ENCODE peak calls at places on chromosomes 16 and 17, in seven cellular contexts. V is A549, X is colonic mucosa, S is cardiac muscle cell, C is upper lobe of right lung, M is tibial nerve, T is testis. L is an unnamed sample.
A peak's percentile ranks its signal among the peaks of the same experiment; 100 is the strongest.

GRCh38 chr16:89923640-89924297 is 627 bp downstream of the TUBB3 start:
- DNase-seq in V (no peak), X (no peak), S (no peak), C (no peak), M (no peak), T (no peak), L (no peak)

GRCh38 chr16:10612649-10613179 is 32.3 kb upstream of the EMP2 start:
- DNase-seq in V (no peak), X (no peak), S (no peak), C (no peak), M (no peak), T (no peak), L (no peak)

GRCh38 chr16:64996641-64997040 is 125.2 kb downstream of the CDH11 start:
- DNase-seq in V (no peak), X (no peak), S (no peak), C (no peak), M (no peak), T (no peak), L (no peak)

GRCh38 chr17:74917430-74917829 is 5.6 kb downstream of the USH1G start:
- DNase-seq in V (no peak), X (no peak), S (no peak), C (no peak), M (no peak), T (no peak), L (no peak)

GRCh38 chr17:82400206-82400605 is 17.9 kb upstream of the HEXD start:
- DNase-seq in V (no peak), X (no peak), S (peak; percentile 49), C (no peak), M (no peak), T (no peak), L (no peak)

GRCh38 chr16:4373356-4373908 is 1.8 kb downstream of the VASN start:
- DNase-seq in V (no peak), X (no peak), S (no peak), C (no peak), M (no peak), T (no peak), L (no peak)

GRCh38 chr17:70437656-70438055 is 268.3 kb downstream of the KCNJ2 start:
- DNase-seq in V (no peak), X (no peak), S (no peak), C (no peak), M (no peak), T (no peak), L (no peak)

GRCh38 chr16:10675221-10675620 is 19.5 kb downstream of the TEKT5 start:
- DNase-seq in V (no peak), X (no peak), S (no peak), C (peak; percentile 33), M (no peak), T (no peak), L (no peak)

GRCh38 chr16:74698220-74698619 is 2.4 kb downstream of the MLKL start:
- DNase-seq in V (no peak), X (no peak), S (no peak), C (no peak), M (no peak), T (no peak), L (no peak)

GRCh38 chr17:39626171-39626670 is 531 bp upstream of the PPP1R1B start:
- DNase-seq in V (no peak), X (peak; percentile 55), S (no peak), C (no peak), M (no peak), T (no peak), L (no peak)

GRCh38 chr16:57824880-57825279 is 22.6 kb upstream of the KIFC3 start:
- DNase-seq in V (no peak), X (no peak), S (no peak), C (peak; percentile 86), M (no peak), T (no peak), L (no peak)

GRCh38 chr17:83081561-83082201 is 2.3 kb downstream of the METRNL start:
- DNase-seq in V (no peak), X (peak; percentile 91), S (no peak), C (no peak), M (no peak), T (peak; percentile 60), L (peak; percentile 39)

GRCh38 chr17:35799942-35800341 is 4.5 kb upstream of the MMP28 start:
- DNase-seq in V (peak; percentile 46), X (peak; percentile 74), S (peak; percentile 80), C (peak; percentile 88), M (no peak), T (peak; percentile 89), L (peak; percentile 72)

GRCh38 chr17:49647256-49647585 is 30.7 kb downstream of the SPOP start:
- DNase-seq in V (no peak), X (no peak), S (no peak), C (no peak), M (no peak), T (no peak), L (no peak)

GRCh38 chr16:13426279-13426678 is 493.7 kb upstream of the ERCC4 start:
- DNase-seq in V (no peak), X (no peak), S (no peak), C (no peak), M (no peak), T (no peak), L (no peak)

GRCh38 chr16:27181020-27181419 is 22.3 kb upstream of the KDM8 start:
- DNase-seq in V (no peak), X (no peak), S (no peak), C (no peak), M (no peak), T (no peak), L (no peak)
- TF ChIP-seq CTCF in V (no peak), X (no peak), S (no peak), C (no peak), M (no peak), T (no peak), L (no peak)

DNA sequence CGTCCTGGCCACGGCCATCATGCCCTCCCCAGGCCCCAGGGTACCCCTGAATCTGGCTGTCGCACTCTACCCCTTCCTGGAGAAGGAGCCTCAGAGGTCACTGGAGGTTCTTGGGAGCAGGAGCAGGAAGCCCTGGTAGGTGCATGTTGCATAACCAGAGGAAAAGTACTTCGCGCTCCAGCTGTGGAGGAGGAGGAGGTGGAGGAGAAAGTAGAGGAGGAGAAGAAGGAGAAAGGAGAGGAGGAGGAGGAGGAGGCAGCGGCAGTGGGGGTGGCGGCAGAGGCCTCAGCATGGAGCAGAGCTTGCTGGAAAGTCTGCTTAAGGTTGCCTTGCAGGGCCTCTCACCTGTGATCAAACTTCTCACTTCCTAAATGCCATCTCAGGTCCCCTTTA is 61.8 kb downstream of the BAIAP2 start:
- DNase-seq in V (no peak), X (no peak), S (peak; percentile 33), C (no peak), M (no peak), T (no peak), L (no peak)
- H3K4me3 ChIP-seq in V (no peak overlapping the region), X (no peak overlapping the region), S (no peak overlapping the region), C (no peak overlapping the region), M (no peak overlapping the region), T (no peak overlapping the region), L (no peak overlapping the region)

DNA sequence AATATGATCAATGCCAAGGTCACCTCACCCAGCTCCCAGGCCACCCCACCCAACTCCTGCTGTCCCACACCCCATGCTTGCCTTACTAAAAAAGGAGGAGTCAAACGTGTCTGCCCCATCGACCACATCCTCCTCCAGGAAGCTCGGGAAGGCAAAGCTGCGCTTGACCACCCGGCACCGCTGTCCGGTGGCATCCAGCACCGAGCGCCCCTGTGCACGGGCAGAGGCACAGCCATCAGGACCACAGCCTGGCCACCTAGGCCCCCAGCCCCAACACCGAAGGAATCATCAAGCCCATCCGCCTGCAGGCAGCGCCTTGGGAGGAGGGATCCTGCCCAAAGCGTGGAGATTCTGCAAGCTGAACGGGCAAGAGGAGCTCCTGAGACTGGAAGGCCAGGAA is 10.2 kb downstream of the AANAT start:
- DNase-seq in V (no peak), X (no peak), S (no peak), C (no peak), M (no peak), T (no peak), L (no peak)
- H3K4me1 ChIP-seq in V (no peaks in the 10 kb centered on the region), X (no peaks in the 10 kb centered on the region), S (peaks cover 4% of the 10 kb centered on the region), C (no peaks in the 10 kb centered on the region), M (peaks cover 9% of the 10 kb centered on the region), T (peaks cover 13% of the 10 kb centered on the region), L (no peaks in the 10 kb centered on the region)

DNA sequence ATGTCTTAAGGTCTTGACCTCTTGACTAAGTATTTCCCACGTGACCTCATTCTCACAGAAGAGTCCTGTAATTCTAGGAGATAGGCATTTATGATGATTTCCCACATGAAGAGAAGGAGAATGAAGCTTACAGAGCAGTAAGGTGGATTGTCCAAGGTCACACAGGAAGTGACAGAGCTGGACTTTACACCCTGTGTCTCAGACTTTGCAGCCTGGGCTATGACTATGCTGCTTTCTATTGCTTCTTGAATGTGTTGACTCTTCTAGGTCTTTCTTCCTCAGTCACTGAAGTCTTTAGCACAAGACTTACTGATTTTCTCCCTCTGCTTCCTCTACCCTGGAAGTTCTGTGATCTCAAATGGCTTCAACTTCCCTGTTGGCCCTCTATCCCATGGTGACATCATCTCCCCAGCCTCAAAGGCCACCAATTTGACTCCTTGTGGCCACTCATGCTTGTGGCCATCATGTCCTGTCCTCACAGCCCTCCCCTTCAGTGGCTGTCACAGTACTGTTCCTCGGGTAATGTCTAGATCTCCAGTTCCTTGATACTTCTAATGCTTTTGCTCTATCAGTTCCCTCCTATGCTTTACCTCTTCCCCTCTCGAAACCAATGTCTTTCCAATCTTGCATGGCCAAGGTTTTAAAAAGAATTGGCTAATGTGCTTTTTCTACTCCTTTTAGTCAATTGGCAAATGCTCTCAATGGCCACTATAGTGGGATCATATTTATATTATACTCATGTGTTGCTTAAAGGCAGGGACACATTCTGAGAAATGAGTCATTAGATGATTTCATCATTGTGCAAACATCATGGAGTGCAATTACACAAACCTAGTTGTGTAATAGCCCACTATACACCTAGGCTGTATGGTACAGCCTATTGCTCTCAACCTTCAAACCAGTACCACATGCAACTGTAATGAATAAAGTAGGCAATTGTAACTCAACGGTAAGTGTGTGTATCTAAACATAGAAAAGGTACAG is 181.1 kb downstream of the HS3ST3A1 start:
- DNase-seq in V (no peak), X (no peak), S (peak; percentile 85), C (no peak), M (no peak), T (no peak), L (no peak)
- TF ChIP-seq CTCF in V (no peak), X (no peak), S (no peak), C (no peak), M (no peak), T (no peak), L (no peak)

GRCh38 chr17:68437979-68438877 is 19.1 kb downstream of the WIPI1 start:
- DNase-seq in V (no peak), X (peak; percentile 68), S (peak; percentile 61), C (no peak), M (no peak), T (no peak), L (peak; percentile 65)
- H3K4me3 ChIP-seq in V (no peak overlapping the region), X (no peak overlapping the region), S (no peak overlapping the region), C (no peak overlapping the region), M (no peak overlapping the region), T (no peak overlapping the region), L (no peak overlapping the region)

DNA sequence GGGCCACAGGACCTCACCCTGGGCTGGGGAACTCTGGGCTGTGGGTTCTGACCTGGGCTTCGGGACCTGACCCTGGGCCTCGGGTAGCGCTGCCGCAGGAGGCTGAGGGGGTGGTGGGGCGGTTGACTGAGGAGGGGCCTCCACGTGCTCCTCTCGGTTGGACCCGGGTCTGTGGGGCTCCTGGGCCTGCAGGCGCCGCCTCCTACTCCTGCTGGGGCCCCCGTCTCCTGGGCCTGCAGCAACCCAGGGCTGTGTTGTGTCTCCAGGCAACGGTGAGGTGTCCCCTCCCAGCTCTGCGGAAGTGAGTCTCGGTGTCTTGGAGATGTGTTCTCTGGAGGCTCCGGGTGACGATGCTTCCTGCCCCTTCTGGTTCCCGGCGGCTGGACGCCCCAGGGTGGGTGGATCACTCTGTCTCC is 41.5 kb upstream of the GNG13 start:
- DNase-seq in V (no peak), X (no peak), S (no peak), C (no peak), M (no peak), T (no peak), L (no peak)
- H3K4me1 ChIP-seq in V (no peaks in the 10 kb centered on the region), X (no peaks in the 10 kb centered on the region), S (no peaks in the 10 kb centered on the region), C (no peaks in the 10 kb centered on the region), M (no peaks in the 10 kb centered on the region), T (no peaks in the 10 kb centered on the region), L (no peaks in the 10 kb centered on the region)

GRCh38 chr17:41687828-41688640 is 651 bp upstream of the EIF1 start:
- DNase-seq in V (no peak), X (peak; percentile 78), S (peak; percentile 44), C (peak; percentile 74), M (peak; percentile 33), T (peak; percentile 77), L (peak; percentile 71)
- TF ChIP-seq CTCF in V (peak; percentile 89), X (no peak), S (peak; percentile 20), C (peak; percentile 35), M (peak; percentile 5), T (no peak), L (no peak)

L was measured in body of pancreas.